ENCODE peak calls at places on chromosome 14, in eight cellular contexts. One of them, this sample, is unnamed.

GRCh38 chr14:29668201-29668600 is 259.4 kb downstream of the PRKD1 start:
- DNase-seq in psoas muscle: no peak
- DNase-seq in H9: no peak
- DNase-seq in upper lobe of right lung: no peak
- DNase-seq in breast epithelium: no peak
- DNase-seq in PC-3: no peak
- DNase-seq in mammary epithelial cell: no peak
- DNase-seq in pancreas: no peak
- DNase-seq in this sample: peak

GRCh38 chr14:46344327-46344937 is 307.1 kb downstream of the RPL10L start:
- DNase-seq in psoas muscle: no peak
- DNase-seq in H9: peak
- DNase-seq in upper lobe of right lung: no peak
- DNase-seq in breast epithelium: no peak
- DNase-seq in PC-3: peak
- DNase-seq in mammary epithelial cell: peak
- DNase-seq in pancreas: no peak
- DNase-seq in this sample: peak

GRCh38 chr14:67359319-67359774 is 257 bp downstream of the ATP6V1D start:
- DNase-seq in psoas muscle: peak
- DNase-seq in H9: no peak
- DNase-seq in upper lobe of right lung: no peak
- DNase-seq in breast epithelium: no peak
- DNase-seq in PC-3: peak
- DNase-seq in mammary epithelial cell: no peak
- DNase-seq in pancreas: peak
- DNase-seq in this sample: peak

GRCh38 chr14:47935332-47935731 is 259.9 kb upstream of the MDGA2 start:
- DNase-seq in psoas muscle: no peak
- DNase-seq in H9: no peak
- DNase-seq in upper lobe of right lung: no peak
- DNase-seq in breast epithelium: no peak
- DNase-seq in PC-3: no peak
- DNase-seq in mammary epithelial cell: no peak
- DNase-seq in pancreas: no peak
- DNase-seq in this sample: no peak

GRCh38 chr14:60324837-60325236 is 75.8 kb downstream of the PPM1A start:
- DNase-seq in psoas muscle: no peak
- DNase-seq in H9: no peak
- DNase-seq in upper lobe of right lung: no peak
- DNase-seq in breast epithelium: no peak
- DNase-seq in PC-3: no peak
- DNase-seq in mammary epithelial cell: no peak
- DNase-seq in pancreas: no peak
- DNase-seq in this sample: no peak

GRCh38 chr14:39102265-39102968 is 618 bp downstream of the SEC23A start:
- DNase-seq in psoas muscle: no peak
- DNase-seq in H9: no peak
- DNase-seq in upper lobe of right lung: no peak
- DNase-seq in breast epithelium: no peak
- DNase-seq in PC-3: peak
- DNase-seq in mammary epithelial cell: peak
- DNase-seq in pancreas: no peak
- DNase-seq in this sample: peak

GRCh38 chr14:54803926-54804719 is 98.5 kb downstream of the GCH1 start:
- DNase-seq in psoas muscle: no peak
- DNase-seq in H9: peak
- DNase-seq in upper lobe of right lung: no peak
- DNase-seq in breast epithelium: no peak
- DNase-seq in PC-3: no peak
- DNase-seq in mammary epithelial cell: no peak
- DNase-seq in pancreas: no peak
- DNase-seq in this sample: peak

GRCh38 chr14:93086441-93087055 is 29.2 kb downstream of the ITPK1 start:
- DNase-seq in psoas muscle: no peak
- DNase-seq in H9: no peak
- DNase-seq in upper lobe of right lung: no peak
- DNase-seq in breast epithelium: no peak
- DNase-seq in PC-3: no peak
- DNase-seq in mammary epithelial cell: no peak
- DNase-seq in pancreas: no peak
- DNase-seq in this sample: peak

GRCh38 chr14:89672636-89673279 is 255.7 kb upstream of the FOXN3 start:
- DNase-seq in psoas muscle: no peak
- DNase-seq in H9: no peak
- DNase-seq in upper lobe of right lung: no peak
- DNase-seq in breast epithelium: no peak
- DNase-seq in PC-3: peak
- DNase-seq in mammary epithelial cell: no peak
- DNase-seq in pancreas: no peak
- DNase-seq in this sample: no peak

GRCh38 chr14:102544745-102545460 is 35.3 kb upstream of the ANKRD9 start:
- DNase-seq in psoas muscle: no peak
- DNase-seq in H9: no peak
- DNase-seq in upper lobe of right lung: no peak
- DNase-seq in breast epithelium: no peak
- DNase-seq in PC-3: no peak
- DNase-seq in mammary epithelial cell: no peak
- DNase-seq in pancreas: no peak
- DNase-seq in this sample: no peak

GRCh38 chr14:34933301-34933700 is 49.5 kb upstream of the SRP54 start:
- DNase-seq in psoas muscle: no peak
- DNase-seq in H9: no peak
- DNase-seq in upper lobe of right lung: no peak
- DNase-seq in breast epithelium: no peak
- DNase-seq in PC-3: no peak
- DNase-seq in mammary epithelial cell: no peak
- DNase-seq in pancreas: no peak
- DNase-seq in this sample: no peak

DNA sequence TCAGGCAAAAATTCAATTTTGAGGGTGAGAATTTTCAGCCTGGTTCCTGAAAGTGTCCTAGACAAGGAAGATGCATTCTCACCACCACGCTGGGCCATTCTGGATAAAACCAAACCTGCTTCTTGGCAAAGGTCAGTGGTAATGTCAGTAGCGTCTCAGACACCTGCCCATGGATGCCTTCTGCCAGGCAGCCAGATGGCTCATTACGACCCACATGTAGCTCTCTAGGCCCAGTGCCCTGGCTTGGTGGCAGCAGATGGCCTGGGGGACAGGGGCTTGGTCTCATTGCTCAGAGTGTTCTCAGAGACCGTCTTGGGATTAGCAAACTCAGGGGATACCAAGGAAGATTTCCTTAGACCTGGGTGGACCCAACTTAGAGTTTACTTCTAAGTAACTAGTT is 105.1 kb downstream of the ARF6 start:
- DNase-seq in psoas muscle: no peak
- DNase-seq in H9: no peak
- DNase-seq in upper lobe of right lung: no peak
- DNase-seq in breast epithelium: no peak
- DNase-seq in PC-3: no peak
- DNase-seq in mammary epithelial cell: no peak
- DNase-seq in pancreas: no peak
- DNase-seq in this sample: no peak
- H3K27ac ChIP-seq in psoas muscle: peak
- H3K27ac ChIP-seq in H9: no peak
- H3K27ac ChIP-seq in upper lobe of right lung: peak
- H3K27ac ChIP-seq in breast epithelium: peak
- H3K27ac ChIP-seq in PC-3: no peak
- H3K27ac ChIP-seq in mammary epithelial cell: no peak
- H3K27ac ChIP-seq in pancreas: no peak
- H3K27ac ChIP-seq in this sample: no peak

GRCh38 chr14:65335548-65335947 is 77.0 kb upstream of the FUT8 start:
- DNase-seq in psoas muscle: no peak
- DNase-seq in H9: no peak
- DNase-seq in upper lobe of right lung: no peak
- DNase-seq in breast epithelium: no peak
- DNase-seq in PC-3: no peak
- DNase-seq in mammary epithelial cell: no peak
- DNase-seq in pancreas: no peak
- DNase-seq in this sample: no peak

GRCh38 chr14:65332141-65332871 is 80.2 kb upstream of the FUT8 start:
- DNase-seq in psoas muscle: no peak
- DNase-seq in H9: no peak
- DNase-seq in upper lobe of right lung: no peak
- DNase-seq in breast epithelium: no peak
- DNase-seq in PC-3: peak
- DNase-seq in mammary epithelial cell: no peak
- DNase-seq in pancreas: no peak
- DNase-seq in this sample: no peak

GRCh38 chr14:65333926-65334687 is 78.4 kb upstream of the FUT8 start:
- DNase-seq in psoas muscle: peak
- DNase-seq in H9: peak
- DNase-seq in upper lobe of right lung: no peak
- DNase-seq in breast epithelium: peak
- DNase-seq in PC-3: no peak
- DNase-seq in mammary epithelial cell: no peak
- DNase-seq in pancreas: no peak
- DNase-seq in this sample: peak

GRCh38 chr14:65336191-65336591 is 76.3 kb upstream of the FUT8 start:
- DNase-seq in psoas muscle: no peak
- DNase-seq in H9: no peak
- DNase-seq in upper lobe of right lung: no peak
- DNase-seq in breast epithelium: no peak
- DNase-seq in PC-3: peak
- DNase-seq in mammary epithelial cell: no peak
- DNase-seq in pancreas: no peak
- DNase-seq in this sample: no peak

GRCh38 chr14:65334765-65335411 is 77.6 kb upstream of the FUT8 start:
- DNase-seq in psoas muscle: no peak
- DNase-seq in H9: peak
- DNase-seq in upper lobe of right lung: no peak
- DNase-seq in breast epithelium: no peak
- DNase-seq in PC-3: peak
- DNase-seq in mammary epithelial cell: no peak
- DNase-seq in pancreas: no peak
- DNase-seq in this sample: peak
- H3K27ac ChIP-seq in psoas muscle: no peak
- H3K27ac ChIP-seq in H9: no peak
- H3K27ac ChIP-seq in upper lobe of right lung: peak
- H3K27ac ChIP-seq in breast epithelium: peak
- H3K27ac ChIP-seq in PC-3: peak
- H3K27ac ChIP-seq in mammary epithelial cell: no peak
- H3K27ac ChIP-seq in pancreas: no peak
- H3K27ac ChIP-seq in this sample: no peak

GRCh38 chr14:33655421-33655820 is 295.5 kb downstream of the EGLN3 start:
- DNase-seq in psoas muscle: no peak
- DNase-seq in H9: no peak
- DNase-seq in upper lobe of right lung: no peak
- DNase-seq in breast epithelium: no peak
- DNase-seq in PC-3: peak
- DNase-seq in mammary epithelial cell: no peak
- DNase-seq in pancreas: no peak
- DNase-seq in this sample: no peak
- H3K27ac ChIP-seq in psoas muscle: no peak
- H3K27ac ChIP-seq in H9: no peak
- H3K27ac ChIP-seq in upper lobe of right lung: no peak
- H3K27ac ChIP-seq in breast epithelium: no peak
- H3K27ac ChIP-seq in PC-3: no peak
- H3K27ac ChIP-seq in mammary epithelial cell: no peak
- H3K27ac ChIP-seq in pancreas: no peak
- H3K27ac ChIP-seq in this sample: no peak

GRCh38 chr14:76774471-76775158 is 13.3 kb downstream of the VASH1 start:
- DNase-seq in psoas muscle: no peak
- DNase-seq in H9: peak
- DNase-seq in upper lobe of right lung: no peak
- DNase-seq in breast epithelium: peak
- DNase-seq in PC-3: no peak
- DNase-seq in mammary epithelial cell: no peak
- DNase-seq in pancreas: no peak
- DNase-seq in this sample: no peak
- H3K27ac ChIP-seq in psoas muscle: no peak
- H3K27ac ChIP-seq in H9: no peak
- H3K27ac ChIP-seq in upper lobe of right lung: no peak
- H3K27ac ChIP-seq in breast epithelium: no peak
- H3K27ac ChIP-seq in PC-3: no peak
- H3K27ac ChIP-seq in mammary epithelial cell: no peak
- H3K27ac ChIP-seq in pancreas: no peak
- H3K27ac ChIP-seq in this sample: no peak